ENCODE peak calls at places on chromosomes 1 and 21, in four cellular contexts. One of them, this sample, is unnamed. For H3K4me1 and H3K9me3, the result is how much of the 10 kb centered on the place peaks cover.

GRCh38 chr1:191398551-191398950 is 759.7 kb upstream of the RGS18 start:
- DNase-seq in A549: no peak
- DNase-seq in Karpas-422: no peak
- DNase-seq in cardiac muscle cell: no peak
- DNase-seq in this sample: no peak

GRCh38 chr21:42426424-42426823 is 22.7 kb downstream of the UBASH3A start:
- DNase-seq in cardiac muscle cell: no peak
- DNase-seq in Karpas-422: no peak
- DNase-seq in A549: no peak
- DNase-seq in this sample: no peak

GRCh38 chr1:9652379-9653194 is 1.1 kb downstream of the PIK3CD start:
- DNase-seq in cardiac muscle cell: peak
- DNase-seq in Karpas-422: peak
- DNase-seq in A549: no peak
- DNase-seq in this sample: no peak

GRCh38 chr1:44542415-44543063 is 131.7 kb downstream of the TMEM53 start:
- DNase-seq in cardiac muscle cell: no peak
- DNase-seq in Karpas-422: no peak
- DNase-seq in A549: no peak
- DNase-seq in this sample: no peak

GRCh38 chr1:213661346-213661745 is 326.4 kb upstream of the PROX1 start:
- DNase-seq in Karpas-422: no peak
- DNase-seq in cardiac muscle cell: no peak
- DNase-seq in A549: no peak
- DNase-seq in this sample: no peak

GRCh38 chr1:17527036-17527914 is 12.2 kb upstream of the ARHGEF10L start:
- DNase-seq in Karpas-422: no peak
- DNase-seq in A549: peak
- DNase-seq in cardiac muscle cell: peak
- DNase-seq in this sample: no peak

GRCh38 chr1:86421601-86422280 is 2.2 kb upstream of the CLCA2 start:
- DNase-seq in A549: no peak
- DNase-seq in Karpas-422: peak
- DNase-seq in cardiac muscle cell: peak
- DNase-seq in this sample: no peak

GRCh38 chr1:217275617-217276398 is 355.1 kb downstream of the GPATCH2 start:
- DNase-seq in Karpas-422: peak
- DNase-seq in A549: peak
- DNase-seq in cardiac muscle cell: peak
- DNase-seq in this sample: no peak

GRCh38 chr1:208807446-208808117 is 563.4 kb upstream of the PLXNA2 start:
- DNase-seq in cardiac muscle cell: no peak
- DNase-seq in A549: no peak
- DNase-seq in Karpas-422: no peak
- DNase-seq in this sample: no peak

GRCh38 chr1:85359874-85360708 is 83.7 kb upstream of the BCL10 start:
- DNase-seq in A549: no peak
- DNase-seq in cardiac muscle cell: peak
- DNase-seq in Karpas-422: no peak
- DNase-seq in this sample: no peak

GRCh38 chr1:86965827-86966182 is 51.4 kb downstream of the HS2ST1 start:
- DNase-seq in cardiac muscle cell: no peak
- DNase-seq in Karpas-422: no peak
- DNase-seq in A549: no peak
- DNase-seq in this sample: no peak

GRCh38 chr1:3677411-3677944 is 25.2 kb downstream of the TP73 start:
- DNase-seq in A549: no peak
- DNase-seq in Karpas-422: no peak
- DNase-seq in cardiac muscle cell: no peak
- DNase-seq in this sample: no peak

GRCh38 chr1:67407498-67407897 is 22.7 kb downstream of the SERBP1 start:
- DNase-seq in Karpas-422: no peak
- DNase-seq in A549: no peak
- DNase-seq in cardiac muscle cell: peak
- DNase-seq in this sample: no peak

GRCh38 chr1:224668991-224669390 is 52.9 kb downstream of the CNIH3 start:
- DNase-seq in Karpas-422: no peak
- DNase-seq in cardiac muscle cell: no peak
- DNase-seq in A549: no peak
- DNase-seq in this sample: no peak

GRCh38 chr1:244013100-244013499 is 38.0 kb upstream of the ZBTB18 start:
- DNase-seq in A549: no peak
- DNase-seq in Karpas-422: no peak
- DNase-seq in cardiac muscle cell: no peak
- DNase-seq in this sample: no peak

DNA sequence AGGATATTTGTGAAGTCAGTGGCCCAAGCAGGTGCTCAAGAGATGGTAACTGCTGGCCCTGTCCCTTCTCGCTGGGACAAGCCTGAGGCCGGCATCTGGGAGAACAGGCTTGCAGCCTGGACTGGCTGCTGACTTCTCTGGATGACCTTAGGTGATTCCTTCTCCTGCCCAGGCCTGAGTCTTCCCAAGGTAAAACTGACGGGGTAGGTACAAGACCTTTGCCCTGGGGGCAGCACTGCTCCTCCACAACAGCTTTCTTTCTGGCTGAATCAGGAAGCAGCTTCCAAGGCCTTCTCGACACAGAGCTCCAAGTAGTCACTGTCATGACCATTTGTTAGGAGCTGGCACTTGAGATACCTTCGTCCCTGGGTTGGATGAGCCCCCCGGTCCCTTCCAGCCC is 59.6 kb downstream of the DMRTB1 start:
- DNase-seq in Karpas-422: no peak
- DNase-seq in A549: no peak
- DNase-seq in cardiac muscle cell: no peak
- DNase-seq in this sample: no peak
- H3K4me1 ChIP-seq in Karpas-422: under half
- H3K4me1 ChIP-seq in A549: under half
- H3K4me1 ChIP-seq in cardiac muscle cell: under half
- H3K4me1 ChIP-seq in this sample: under half

GRCh38 chr1:239511865-239512264 is 125.5 kb downstream of the CHRM3 start:
- DNase-seq in Karpas-422: no peak
- DNase-seq in cardiac muscle cell: no peak
- DNase-seq in A549: no peak
- DNase-seq in this sample: no peak
- H3K9me3 ChIP-seq in Karpas-422: under half
- H3K9me3 ChIP-seq in cardiac muscle cell: under half
- H3K9me3 ChIP-seq in A549: under half
- H3K9me3 ChIP-seq in this sample: under half

GRCh38 chr1:6601865-6602668 is 602 bp downstream of the KLHL21 start:
- DNase-seq in A549: no peak
- DNase-seq in cardiac muscle cell: no peak
- DNase-seq in Karpas-422: no peak
- DNase-seq in this sample: no peak
- H3K4me1 ChIP-seq in A549: under half
- H3K4me1 ChIP-seq in cardiac muscle cell: under half
- H3K4me1 ChIP-seq in Karpas-422: under half
- H3K4me1 ChIP-seq in this sample: under half

DNA sequence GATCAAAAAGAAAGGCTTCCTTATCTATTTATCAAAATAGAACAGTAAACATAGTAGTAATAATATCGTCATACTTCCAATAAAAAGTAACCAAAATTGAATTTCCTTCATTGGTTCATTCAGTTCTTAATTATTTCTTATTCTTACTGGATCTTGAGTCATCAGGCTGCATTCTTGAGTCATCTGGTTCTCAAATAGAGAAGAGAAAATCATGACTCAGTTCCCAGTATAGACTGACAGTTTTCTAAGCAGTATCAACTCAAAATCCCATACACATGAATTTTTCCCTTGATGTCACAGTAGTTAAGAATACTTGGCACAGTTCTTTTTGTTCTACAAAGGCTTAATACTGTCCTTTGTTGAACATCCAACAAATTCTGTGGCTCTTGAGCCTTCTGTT is 626.9 kb upstream of the ADGRL4 start:
- DNase-seq in A549: no peak
- DNase-seq in cardiac muscle cell: peak
- DNase-seq in Karpas-422: no peak
- DNase-seq in this sample: no peak
- H3K9me3 ChIP-seq in A549: under half
- H3K9me3 ChIP-seq in cardiac muscle cell: under half
- H3K9me3 ChIP-seq in Karpas-422: under half
- H3K9me3 ChIP-seq in this sample: under half

GRCh38 chr1:155976913-155977606 is 1.3 kb downstream of the ARHGEF2 start:
- DNase-seq in Karpas-422: peak
- DNase-seq in A549: no peak
- DNase-seq in cardiac muscle cell: no peak
- DNase-seq in this sample: no peak

GRCh38 chr1:155974208-155975165 is 3.9 kb downstream of the ARHGEF2 start:
- DNase-seq in A549: no peak
- DNase-seq in cardiac muscle cell: no peak
- DNase-seq in Karpas-422: no peak
- DNase-seq in this sample: no peak

GRCh38 chr1:155976062-155976912 is 2.1 kb downstream of the ARHGEF2 start:
- DNase-seq in cardiac muscle cell: peak
- DNase-seq in Karpas-422: peak
- DNase-seq in A549: peak
- DNase-seq in this sample: peak

GRCh38 chr1:155973723-155974122 is 4.6 kb downstream of the ARHGEF2 start:
- DNase-seq in cardiac muscle cell: no peak
- DNase-seq in A549: no peak
- DNase-seq in Karpas-422: no peak
- DNase-seq in this sample: no peak

GRCh38 chr1:155975375-155976061 is 2.8 kb downstream of the ARHGEF2 start:
- DNase-seq in cardiac muscle cell: no peak
- DNase-seq in Karpas-422: no peak
- DNase-seq in A549: no peak
- DNase-seq in this sample: no peak
- H3K4me1 ChIP-seq in cardiac muscle cell: under half
- H3K4me1 ChIP-seq in Karpas-422: half or more
- H3K4me1 ChIP-seq in A549: half or more
- H3K4me1 ChIP-seq in this sample: under half

GRCh38 chr1:29559055-29559454 is 322.7 kb downstream of the PTPRU start:
- DNase-seq in Karpas-422: no peak
- DNase-seq in A549: no peak
- DNase-seq in cardiac muscle cell: no peak
- DNase-seq in this sample: no peak

GRCh38 chr1:29567257-29567656 is 330.9 kb downstream of the PTPRU start:
- DNase-seq in Karpas-422: no peak
- DNase-seq in cardiac muscle cell: no peak
- DNase-seq in A549: no peak
- DNase-seq in this sample: no peak

GRCh38 chr1:29565490-29565889 is 329.2 kb downstream of the PTPRU start:
- DNase-seq in cardiac muscle cell: no peak
- DNase-seq in A549: no peak
- DNase-seq in Karpas-422: no peak
- DNase-seq in this sample: no peak

GRCh38 chr1:29563092-29563491 is 326.8 kb downstream of the PTPRU start:
- DNase-seq in cardiac muscle cell: no peak
- DNase-seq in A549: no peak
- DNase-seq in Karpas-422: no peak
- DNase-seq in this sample: no peak

DNA sequence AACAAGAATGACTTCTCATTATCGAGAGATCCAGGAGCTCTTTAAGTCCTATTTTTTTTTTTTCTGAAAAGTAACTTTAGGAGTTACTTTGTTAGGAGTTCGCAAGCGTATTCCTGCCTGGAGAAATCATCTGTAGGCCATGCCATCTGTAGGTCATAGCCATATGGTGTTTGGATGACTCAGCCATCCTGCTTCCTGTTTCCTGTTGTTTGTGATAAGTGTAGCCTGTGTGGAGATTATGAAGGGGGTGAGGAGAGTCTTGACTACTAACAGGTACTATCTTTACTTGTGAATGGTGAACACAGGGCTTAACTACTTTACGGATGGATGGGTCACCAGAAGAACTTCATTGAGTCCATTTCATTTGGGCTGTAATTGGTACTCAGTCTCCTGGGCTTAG is 327.2 kb downstream of the PTPRU start:
- DNase-seq in A549: no peak
- DNase-seq in cardiac muscle cell: peak
- DNase-seq in Karpas-422: no peak
- DNase-seq in this sample: no peak
- H3K9me3 ChIP-seq in A549: under half
- H3K9me3 ChIP-seq in cardiac muscle cell: under half
- H3K9me3 ChIP-seq in Karpas-422: under half
- H3K9me3 ChIP-seq in this sample: half or more

GRCh38 chr1:115291731-115292130 is 46.3 kb downstream of the NGF start:
- DNase-seq in A549: no peak
- DNase-seq in cardiac muscle cell: peak
- DNase-seq in Karpas-422: no peak
- DNase-seq in this sample: no peak

GRCh38 chr1:115293899-115294298 is 44.1 kb downstream of the NGF start:
- DNase-seq in Karpas-422: no peak
- DNase-seq in A549: no peak
- DNase-seq in cardiac muscle cell: no peak
- DNase-seq in this sample: no peak

GRCh38 chr1:115289940-115290339 is 48.1 kb downstream of the NGF start:
- DNase-seq in Karpas-422: no peak
- DNase-seq in A549: no peak
- DNase-seq in cardiac muscle cell: peak
- DNase-seq in this sample: no peak

GRCh38 chr1:115295904-115296696 is 41.9 kb downstream of the NGF start:
- DNase-seq in Karpas-422: no peak
- DNase-seq in cardiac muscle cell: no peak
- DNase-seq in A549: no peak
- DNase-seq in this sample: no peak

DNA sequence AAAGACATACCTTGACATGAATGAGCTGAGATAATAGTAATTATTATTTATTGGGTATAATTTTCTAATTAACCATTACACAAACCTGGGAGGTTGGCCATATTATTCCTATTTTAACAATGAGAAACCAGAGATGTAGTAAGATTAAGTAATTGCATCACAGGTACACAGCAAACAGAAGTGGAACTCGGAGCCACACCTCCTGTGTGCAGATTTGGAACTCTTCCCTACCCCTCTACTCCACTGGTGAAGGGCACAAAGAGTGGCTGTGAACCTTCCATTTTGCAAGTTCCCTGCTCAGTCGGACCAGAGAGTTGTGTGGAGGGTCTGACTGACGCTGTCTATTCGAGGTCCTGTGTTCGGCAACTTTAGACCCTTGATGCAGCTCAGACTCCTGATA is 45.0 kb downstream of the NGF start:
- DNase-seq in A549: no peak
- DNase-seq in cardiac muscle cell: no peak
- DNase-seq in Karpas-422: no peak
- DNase-seq in this sample: no peak
- H3K4me1 ChIP-seq in A549: under half
- H3K4me1 ChIP-seq in cardiac muscle cell: under half
- H3K4me1 ChIP-seq in Karpas-422: under half
- H3K4me1 ChIP-seq in this sample: under half

DNA sequence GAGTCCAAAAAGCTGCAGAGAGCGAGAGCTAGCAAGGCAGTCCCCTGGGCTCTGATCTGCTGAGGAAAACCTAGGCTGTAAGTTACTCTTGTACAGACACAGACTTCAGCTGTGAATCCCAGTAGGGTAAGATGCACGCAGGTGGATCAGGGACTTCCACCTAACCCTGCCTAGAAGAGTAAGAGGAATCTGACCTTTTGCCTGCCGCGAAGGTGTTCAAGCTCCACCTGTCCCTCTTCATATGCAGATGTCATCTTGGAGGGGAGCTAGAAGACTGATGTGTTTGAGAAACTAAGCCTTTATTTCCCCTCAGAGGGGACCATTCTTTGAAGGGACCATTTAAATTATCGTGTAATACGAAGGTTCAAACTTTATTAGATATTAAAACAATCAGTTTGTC is 108.6 kb upstream of the USP24 start:
- DNase-seq in Karpas-422: no peak
- DNase-seq in A549: no peak
- DNase-seq in cardiac muscle cell: no peak
- DNase-seq in this sample: no peak
- H3K9me3 ChIP-seq in Karpas-422: under half
- H3K9me3 ChIP-seq in A549: under half
- H3K9me3 ChIP-seq in cardiac muscle cell: under half
- H3K9me3 ChIP-seq in this sample: under half

This sample was measured in NT2/D1.